ENCODE peak calls at places on chromosomes 4 and X, in four cellular contexts. T is hepatocyte, R is GM23248, P is aorta. K is an unnamed sample. For H3K27me3, the result is how much of the 10 kb centered on the place peaks cover.

GRCh38 chr4:53640576-53641459 is 49.5 kb upstream of the LNX1 start:
- DNase-seq in T (no peak), R (no peak), P (no peak), K (no peak)

GRCh38 chr4:101366331-101366730 is 19.0 kb upstream of the PPP3CA start:
- DNase-seq in T (no peak), R (peak), P (no peak), K (no peak)

GRCh38 chr4:53558061-53558801 is 33.1 kb downstream of the LNX1 start:
- DNase-seq in T (no peak), R (peak), P (peak), K (peak)

GRCh38 chrX:153642655-153643430 is 4.2 kb upstream of the DUSP9 start:
- DNase-seq in T (no peak), R (no peak), P (peak), K (no peak)

GRCh38 chr4:39367166-39367565 is 1.0 kb upstream of the RFC1 start:
- DNase-seq in T (peak), R (no peak), P (no peak), K (no peak)

GRCh38 chrX:46251755-46252154 is 293.5 kb downstream of the ZNF674 start:
- DNase-seq in T (peak), R (peak), P (no peak), K (peak)

GRCh38 chr4:67084801-67085200 is 460.5 kb downstream of the CENPC start:
- DNase-seq in T (no peak), R (no peak), P (no peak), K (no peak)

GRCh38 chrX:134020910-134021309 is 35.5 kb upstream of the GPC3 start:
- DNase-seq in T (peak), R (no peak), P (no peak), K (no peak)

GRCh38 chrX:110678591-110678990 is 117.0 kb downstream of the CHRDL1 start:
- DNase-seq in T (no peak), R (no peak), P (no peak), K (no peak)

GRCh38 chr4:87270144-87270543 is 49.7 kb upstream of the KLHL8 start:
- DNase-seq in T (peak), R (peak), P (no peak), K (peak)

GRCh38 chr4:165006886-165007285 is 24.9 kb upstream of the TRIM60 start:
- DNase-seq in T (no peak), R (no peak), P (no peak), K (no peak)

GRCh38 chr4:75343333-75343732 is 170.9 kb downstream of the RCHY1 start:
- DNase-seq in T (no peak), R (no peak), P (no peak), K (no peak)

GRCh38 chrX:49627030-49627777 is 28.4 kb downstream of the GAGE1 start:
- DNase-seq in T (no peak), R (peak), P (peak), K (no peak)

GRCh38 chr4:98627477-98627876 is 30.9 kb downstream of the TSPAN5 start:
- DNase-seq in T (no peak), R (peak), P (no peak), K (no peak)
- H3K27ac ChIP-seq in T (peak), R (peak), P (no peak), K (peak)

GRCh38 chr4:89056953-89057398 is at the start of gene FAM13A:
- DNase-seq in T (peak), R (peak), P (peak), K (peak)

GRCh38 chr4:89055157-89056080 is 1.6 kb downstream of the FAM13A start:
- DNase-seq in T (no peak), R (peak), P (no peak), K (no peak)

GRCh38 chr4:89054627-89055026 is 2.4 kb downstream of the FAM13A start:
- DNase-seq in T (no peak), R (no peak), P (no peak), K (no peak)

GRCh38 chr4:89056292-89056952 is 563 bp downstream of the FAM13A start:
- DNase-seq in T (no peak), R (no peak), P (no peak), K (no peak)
- H3K4me3 ChIP-seq in T (peak), R (peak), P (peak), K (peak)

GRCh38 chr4:108544504-108544903 is 75.9 kb upstream of the RPL34 start:
- DNase-seq in T (no peak), R (peak), P (no peak), K (no peak)

GRCh38 chr4:108543359-108543968 is 76.9 kb upstream of the RPL34 start:
- DNase-seq in T (no peak), R (no peak), P (no peak), K (no peak)

GRCh38 chr4:108547682-108548081 is 72.7 kb upstream of the RPL34 start:
- DNase-seq in T (no peak), R (no peak), P (no peak), K (no peak)

GRCh38 chr4:108546728-108547127 is 73.6 kb upstream of the RPL34 start:
- DNase-seq in T (no peak), R (no peak), P (no peak), K (no peak)
- H3K27me3 ChIP-seq in T (under half), R (under half), P (under half), K (under half)

GRCh38 chr4:168769416-168769815 is 240.6 kb downstream of the CBR4 start:
- DNase-seq in T (peak), R (peak), P (no peak), K (peak)
- H3K27ac ChIP-seq in T (peak), R (no peak), P (peak), K (peak)

DNA sequence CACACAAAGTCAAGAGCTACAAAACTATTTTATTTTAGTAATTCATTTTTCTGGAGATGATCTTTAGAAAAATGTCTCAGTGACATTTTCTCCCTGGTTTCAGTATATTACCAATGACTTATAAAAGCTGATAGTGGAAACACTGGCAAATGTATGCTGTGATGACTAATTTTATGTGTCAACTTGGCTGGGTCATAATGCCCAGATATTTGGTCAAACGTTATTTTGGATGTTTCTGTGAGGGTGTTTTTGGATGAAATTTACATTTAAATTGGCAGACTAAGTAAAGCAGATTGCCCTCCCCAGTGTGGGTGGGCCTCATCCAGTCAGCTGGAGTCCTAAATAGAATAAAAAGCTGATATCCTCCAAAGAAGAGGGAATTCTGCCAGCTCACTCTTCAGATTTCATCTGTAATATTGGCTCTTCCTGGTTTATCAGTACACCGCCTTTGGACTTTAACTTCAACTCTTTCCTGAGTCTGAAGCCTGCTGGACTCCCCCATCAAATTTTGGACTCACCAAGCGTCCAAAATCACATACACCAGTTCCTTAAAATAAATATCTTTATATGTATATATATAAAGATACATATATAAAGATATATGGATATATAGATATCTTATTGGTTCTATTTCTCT is 31.2 kb upstream of the RAB40A start:
- DNase-seq in T (no peak), R (peak), P (no peak), K (no peak)
- H3K4me3 ChIP-seq in T (no peak), R (no peak), P (no peak), K (no peak)

DNA sequence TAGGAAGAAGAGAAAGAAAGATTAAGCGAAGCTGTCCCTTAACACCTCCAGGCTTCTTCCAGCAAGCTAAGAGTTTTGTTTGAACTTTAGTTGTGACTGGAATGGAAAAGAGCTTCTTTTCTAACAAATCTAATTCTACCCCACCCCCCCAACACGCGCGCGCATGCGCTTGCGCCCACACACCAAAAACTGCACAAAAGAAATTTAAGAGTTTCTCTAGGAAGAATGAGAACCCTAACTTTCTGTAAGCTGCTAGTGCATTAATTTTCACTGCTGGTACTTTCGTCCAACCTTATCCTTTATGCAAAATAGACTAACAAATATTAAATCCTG is 9.0 kb upstream of the INTU start:
- DNase-seq in T (peak), R (peak), P (no peak), K (peak)
- H3K27me3 ChIP-seq in T (half or more), R (under half), P (under half), K (under half)

DNA sequence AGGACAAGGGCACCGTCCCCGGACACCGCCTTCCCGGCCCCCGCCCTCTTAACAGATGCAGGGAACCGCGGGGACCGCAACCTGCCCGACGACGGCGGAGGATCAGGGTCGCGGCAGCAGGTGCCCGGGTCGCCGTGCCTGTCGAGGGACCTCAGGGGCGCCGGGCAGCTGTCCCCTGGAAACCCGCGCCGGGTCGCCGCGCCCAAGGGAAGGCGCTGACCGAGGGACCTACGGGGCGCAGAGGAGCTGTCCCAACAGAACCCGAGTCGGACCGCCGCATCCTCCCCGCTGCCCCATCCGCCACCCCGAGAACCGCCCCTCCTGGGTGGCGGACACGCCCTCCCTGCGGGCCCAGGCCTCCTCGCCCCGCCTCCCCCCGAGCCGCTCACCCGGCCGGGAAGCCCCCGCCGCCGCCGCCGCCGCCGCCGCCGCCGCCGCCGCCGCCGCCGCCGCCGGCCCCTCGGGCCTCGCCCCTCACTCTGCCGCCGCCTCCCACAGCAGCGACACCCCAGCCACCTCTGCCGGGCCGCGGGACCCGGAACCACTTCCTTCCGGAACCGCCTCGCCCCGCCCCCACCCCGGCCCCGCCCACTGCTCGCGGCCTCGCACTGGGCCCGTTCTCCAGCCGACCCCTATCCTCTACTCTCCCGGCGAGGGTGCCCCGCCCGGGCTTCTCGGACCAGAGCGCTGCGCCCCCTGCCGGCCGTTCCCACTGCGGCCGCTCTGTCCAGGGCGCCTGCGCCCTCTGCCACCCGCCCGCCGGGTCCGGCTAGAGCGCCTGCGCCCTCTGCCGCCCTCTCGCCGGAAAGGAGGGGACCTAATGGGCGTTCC is at the start of gene BCLAF3:
- DNase-seq in T (peak), R (peak), P (peak), K (peak)
- H3K27ac ChIP-seq in T (peak), R (peak), P (no peak), K (no peak)

DNA sequence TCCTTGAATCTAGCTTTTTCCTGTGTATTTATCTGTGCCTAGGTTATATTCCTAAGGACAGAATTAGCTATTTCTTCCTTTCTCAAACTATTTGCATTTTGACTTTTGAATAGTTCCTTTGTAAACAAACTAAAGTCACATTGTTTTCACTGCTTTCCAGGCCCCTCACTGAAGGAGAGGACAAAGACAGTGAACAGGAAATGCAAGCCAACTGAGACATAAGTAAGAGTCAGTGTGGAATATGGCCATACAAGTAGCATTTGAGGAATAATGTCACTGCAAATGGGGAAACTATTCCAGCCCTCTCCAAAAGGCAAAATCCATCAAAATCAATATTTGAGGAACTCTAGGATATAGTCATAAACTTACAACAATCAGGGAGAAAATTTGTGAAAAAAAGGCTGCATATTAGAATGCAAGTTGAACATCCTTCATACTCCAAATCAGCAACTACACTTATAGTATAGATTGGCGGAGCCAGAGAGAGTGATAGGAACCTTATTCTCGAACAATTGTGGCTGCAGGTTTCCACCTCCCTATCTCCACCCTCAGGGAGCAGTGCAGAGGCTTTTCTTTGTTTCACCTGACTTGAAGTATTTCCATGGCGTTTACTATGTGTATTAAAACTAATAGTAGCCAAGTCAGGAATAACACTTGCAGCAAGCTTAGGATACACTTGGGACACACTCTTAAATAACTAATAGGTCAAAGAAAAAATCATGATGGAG is 1110.4 kb upstream of the ADGRL3 start:
- DNase-seq in T (no peak), R (no peak), P (no peak), K (no peak)
- H3K4me3 ChIP-seq in T (no peak), R (no peak), P (no peak), K (no peak)

GRCh38 chrX:150358651-150359050 is 4.5 kb upstream of the MAMLD1 start:
- DNase-seq in T (no peak), R (no peak), P (no peak), K (no peak)
- H3K27me3 ChIP-seq in T (under half), R (under half), P (under half), K (under half)

GRCh38 chrX:83906921-83907320 is 46.0 kb downstream of the CYLC1 start:
- DNase-seq in T (no peak), R (no peak), P (no peak), K (no peak)
- H3K27ac ChIP-seq in T (no peak), R (no peak), P (no peak), K (no peak)

K was measured in brain microvascular endothelial cell.